ENCODE peak calls at places on chromosomes 11 and 22, in ten cellular contexts. O, S, H, V, M, F, C, L, E and Q are unnamed samples.

GRCh38 chr22:24265734-24266133 is 4.9 kb upstream of the SPECC1L start:
- DNase-seq in S (no peak), M (no peak), E (no peak), H (no peak), O (no peak), V (no peak), F (no peak), C (no peak), L (no peak), Q (no peak)

GRCh38 chr11:18527512-18527911 is 770 bp upstream of the TSG101 start:
- DNase-seq in C (no peak), F (peak), S (no peak), O (no peak), E (peak), L (no peak), M (peak), H (no peak), V (no peak), Q (no peak)

GRCh38 chr11:86952933-86953637 is 2.1 kb downstream of the FZD4 start:
- DNase-seq in M (peak), F (no peak), O (no peak), S (no peak), L (no peak), H (no peak), V (no peak), C (no peak), E (no peak), Q (no peak)

GRCh38 chr11:130462931-130463330 is 14.5 kb downstream of the ADAMTS15 start:
- DNase-seq in F (no peak), E (no peak), C (no peak), M (no peak), H (no peak), V (no peak), O (no peak), L (no peak), S (no peak), Q (no peak)

GRCh38 chr11:112748713-112749481 is 212.3 kb upstream of the NCAM1 start:
- DNase-seq in L (no peak), M (no peak), S (no peak), E (no peak), H (peak), O (no peak), C (no peak), V (no peak), F (no peak), Q (no peak)

GRCh38 chr22:17727244-17727892 is 46.9 kb downstream of the BID start:
- DNase-seq in F (no peak), C (no peak), O (no peak), E (no peak), S (no peak), V (no peak), M (no peak), L (no peak), H (no peak), Q (no peak)

GRCh38 chr11:19628018-19628417 is 84.6 kb upstream of the NAV2 start:
- DNase-seq in H (peak), F (no peak), M (peak), C (no peak), E (peak), L (no peak), S (no peak), O (no peak), V (no peak), Q (no peak)

GRCh38 chr11:93251922-93252321 is 54.1 kb upstream of the SLC36A4 start:
- DNase-seq in L (no peak), C (no peak), V (no peak), H (no peak), E (no peak), S (no peak), F (no peak), O (no peak), M (no peak), Q (no peak)

GRCh38 chr11:119365071-119365591 is 16.4 kb downstream of the USP2 start:
- DNase-seq in O (no peak), V (no peak), L (no peak), S (no peak), M (no peak), F (no peak), H (peak), C (no peak), E (no peak), Q (no peak)

GRCh38 chr22:49567894-49568750 is 259.6 kb downstream of the BRD1 start:
- DNase-seq in V (no peak), O (no peak), E (no peak), M (no peak), L (no peak), C (no peak), H (peak), F (no peak), S (no peak), Q (no peak)

GRCh38 chr11:64237484-64237951 is 3.1 kb downstream of the VEGFB start:
- DNase-seq in E (no peak), H (peak), V (no peak), S (peak), M (no peak), L (peak), O (no peak), C (no peak), F (no peak), Q (no peak)

GRCh38 chr11:44505591-44506054 is 59.8 kb upstream of the CD82 start:
- DNase-seq in M (peak), F (peak), C (no peak), S (no peak), O (no peak), L (no peak), E (no peak), H (no peak), V (peak), Q (no peak)

GRCh38 chr11:72411623-72412532 is 22.5 kb downstream of the CLPB start:
- DNase-seq in L (peak), C (no peak), O (no peak), E (no peak), V (peak), S (no peak), M (no peak), F (peak), H (no peak), Q (no peak)

GRCh38 chr11:19679952-19680823 is 32.4 kb upstream of the NAV2 start:
- DNase-seq in E (peak), M (peak), F (no peak), C (no peak), L (no peak), H (peak), O (peak), V (no peak), S (peak), Q (no peak)

GRCh38 chr11:117535201-117535869 is 207.7 kb downstream of the CEP164 start:
- DNase-seq in H (peak), E (no peak), L (no peak), V (no peak), S (peak), O (no peak), F (no peak), M (no peak), C (no peak), Q (no peak)

GRCh38 chr22:44337658-44338004 is 24.9 kb upstream of the SHISAL1 start:
- DNase-seq in V (no peak), H (no peak), O (peak), C (peak), E (no peak), L (peak), F (peak), S (no peak), M (peak), Q (no peak)

GRCh38 chr22:19659805-19660345 is 54.4 kb upstream of the SEPTIN5 start:
- DNase-seq in L (no peak), C (no peak), H (no peak), M (no peak), E (no peak), F (no peak), V (no peak), S (no peak), O (no peak), Q (no peak)